ENCODE peak calls at places on chromosomes 7 and 10, in ten cellular contexts. D is astrocyte, C is fibroblast of mammary gland, E is cardiac muscle cell, U is epithelial cell of proximal tubule, Y is PC-3, R is pancreas, A is body of pancreas, K is heart left ventricle, S is mucosa of descending colon. M is an unnamed sample.

GRCh38 chr7:140312141-140312846 is 86.0 kb downstream of the SLC37A3 start:
- DNase-seq in D (no peak), C (no peak), E (no peak), U (no peak), Y (no peak), R (no peak), A (no peak), K (no peak), S (no peak), M (no peak)

GRCh38 chr10:46539596-46540411 is 16.7 kb downstream of the GPRIN2 start:
- DNase-seq in D (peak; percentile 69), C (no peak), E (no peak), U (peak; percentile 96), Y (no peak), R (peak; percentile 54), A (no peak), K (peak; percentile 15), S (peak; percentile 37), M (no peak)

GRCh38 chr10:132360766-132361447 is 28.9 kb downstream of the LRRC27 start:
- DNase-seq in D (no peak), C (no peak), E (peak; percentile 33), U (no peak), Y (no peak), R (peak; percentile 76), A (peak; percentile 44), K (no peak), S (peak; percentile 47), M (no peak)

GRCh38 chr7:102412548-102412947 is 16.4 kb downstream of the PRKRIP1 start:
- DNase-seq in D (no peak), C (peak; percentile 60), E (no peak), U (no peak), Y (peak; percentile 43), R (no peak), A (no peak), K (peak; percentile 68), S (no peak), M (peak; percentile 37)

GRCh38 chr10:767211-767610 is 77.7 kb upstream of the DIP2C start:
- DNase-seq in D (no peak), C (no peak), E (no peak), U (peak; percentile 52), Y (no peak), R (no peak), A (peak; percentile 78), K (no peak), S (no peak), M (no peak)

GRCh38 chr10:53430127-53430891 is 657.7 kb upstream of the MBL2 start:
- DNase-seq in D (no peak), C (no peak), E (no peak), U (no peak), Y (peak; percentile 55), R (no peak), A (no peak), K (no peak), S (no peak), M (no peak)

GRCh38 chr10:45380903-45381610 is 7.0 kb downstream of the ALOX5 start:
- DNase-seq in D (no peak), C (no peak), E (no peak), U (peak; percentile 13), Y (no peak), R (peak; percentile 47), A (no peak), K (peak; percentile 35), S (peak; percentile 53), M (no peak)

GRCh38 chr7:92714767-92715166 is 121.6 kb downstream of the CDK6 start:
- DNase-seq in D (peak; percentile 76), C (no peak), E (no peak), U (peak; percentile 71), Y (no peak), R (no peak), A (no peak), K (no peak), S (no peak), M (no peak)

GRCh38 chr7:128139406-128139805 is 101.7 kb upstream of the LEP start:
- DNase-seq in D (no peak), C (no peak), E (no peak), U (no peak), Y (no peak), R (no peak), A (no peak), K (no peak), S (no peak), M (no peak)

GRCh38 chr7:128132426-128133069 is 101.3 kb upstream of the LRRC4 start:
- DNase-seq in D (no peak), C (no peak), E (no peak), U (no peak), Y (no peak), R (no peak), A (no peak), K (no peak), S (no peak), M (no peak)

GRCh38 chr7:128135275-128136214 is 104.3 kb upstream of the LRRC4 start:
- DNase-seq in D (peak; percentile 30), C (peak; percentile 59), E (peak; percentile 55), U (no peak), Y (peak; percentile 51), R (peak; percentile 89), A (peak; percentile 58), K (peak; percentile 57), S (peak; percentile 64), M (peak; percentile 54)

GRCh38 chr7:128137096-128137655 is 103.9 kb upstream of the LEP start:
- DNase-seq in D (no peak), C (peak; percentile 44), E (no peak), U (no peak), Y (peak; percentile 19), R (no peak), A (no peak), K (no peak), S (no peak), M (peak; percentile 47)

DNA sequence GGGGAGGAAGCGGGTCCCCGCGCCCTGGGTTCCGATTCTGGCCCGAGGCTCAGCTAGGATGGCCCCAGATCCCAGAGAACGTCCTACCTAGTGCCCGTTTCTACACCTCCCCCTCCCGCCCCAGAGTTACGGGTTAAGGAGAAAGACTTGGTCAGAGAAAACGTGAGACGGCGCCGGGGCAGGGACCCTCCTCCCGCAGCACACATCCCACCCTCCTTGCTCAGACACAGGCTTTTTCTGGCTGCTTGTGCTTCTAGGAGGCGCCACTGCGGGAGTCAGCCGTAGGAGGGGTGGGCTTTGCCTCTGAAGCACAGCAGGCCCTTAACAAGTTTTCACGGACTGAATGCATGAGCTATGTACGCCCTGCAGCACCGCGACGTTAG is 104.9 kb upstream of the LEP start:
- DNase-seq in D (no peak), C (no peak), E (peak; percentile 39), U (no peak), Y (no peak), R (no peak), A (no peak), K (no peak), S (no peak), M (no peak)
- TF ChIP-seq CTCF in D (no peak), C (no peak), E (peak; percentile 4), U (no peak), Y (no peak), R (no peak), A (no peak), K (no peak), S (no peak), M (no peak)

GRCh38 chr7:130942211-130942964 is 208.4 kb upstream of the KLF14 start:
- DNase-seq in D (peak; percentile 83), C (peak; percentile 96), E (no peak), U (no peak), Y (peak; percentile 74), R (no peak), A (peak; percentile 75), K (no peak), S (no peak), M (peak; percentile 85)
- H3K4me3 ChIP-seq in D (peak overlapping the region; percentile 84), C (peak overlapping the region; percentile 73), E (no peak overlapping the region), U (peak overlapping the region; percentile 71), Y (peak overlapping the region; percentile 80), R (peak overlapping the region; percentile 41), A (no peak overlapping the region), K (no peak overlapping the region), S (no peak overlapping the region), M (peak overlapping the region; percentile 67)

GRCh38 chr7:155805826-155806095 is 6.5 kb downstream of the SHH start:
- DNase-seq in D (no peak), C (no peak), E (no peak), U (no peak), Y (no peak), R (no peak), A (no peak), K (no peak), S (peak; percentile 45), M (no peak)

GRCh38 chr7:155804431-155804831 is 7.8 kb downstream of the SHH start:
- DNase-seq in D (no peak), C (no peak), E (no peak), U (no peak), Y (no peak), R (peak; percentile 32), A (no peak), K (peak; percentile 16), S (no peak), M (no peak)

GRCh38 chr7:155803418-155804376 is 8.6 kb downstream of the SHH start:
- DNase-seq in D (no peak), C (no peak), E (no peak), U (no peak), Y (peak; percentile 53), R (no peak), A (no peak), K (peak; percentile 18), S (peak; percentile 87), M (peak; percentile 45)

GRCh38 chr7:155806096-155806871 is 6.0 kb downstream of the SHH start:
- DNase-seq in D (no peak), C (no peak), E (no peak), U (no peak), Y (no peak), R (peak; percentile 62), A (no peak), K (peak; percentile 7), S (peak; percentile 46), M (no peak)

DNA sequence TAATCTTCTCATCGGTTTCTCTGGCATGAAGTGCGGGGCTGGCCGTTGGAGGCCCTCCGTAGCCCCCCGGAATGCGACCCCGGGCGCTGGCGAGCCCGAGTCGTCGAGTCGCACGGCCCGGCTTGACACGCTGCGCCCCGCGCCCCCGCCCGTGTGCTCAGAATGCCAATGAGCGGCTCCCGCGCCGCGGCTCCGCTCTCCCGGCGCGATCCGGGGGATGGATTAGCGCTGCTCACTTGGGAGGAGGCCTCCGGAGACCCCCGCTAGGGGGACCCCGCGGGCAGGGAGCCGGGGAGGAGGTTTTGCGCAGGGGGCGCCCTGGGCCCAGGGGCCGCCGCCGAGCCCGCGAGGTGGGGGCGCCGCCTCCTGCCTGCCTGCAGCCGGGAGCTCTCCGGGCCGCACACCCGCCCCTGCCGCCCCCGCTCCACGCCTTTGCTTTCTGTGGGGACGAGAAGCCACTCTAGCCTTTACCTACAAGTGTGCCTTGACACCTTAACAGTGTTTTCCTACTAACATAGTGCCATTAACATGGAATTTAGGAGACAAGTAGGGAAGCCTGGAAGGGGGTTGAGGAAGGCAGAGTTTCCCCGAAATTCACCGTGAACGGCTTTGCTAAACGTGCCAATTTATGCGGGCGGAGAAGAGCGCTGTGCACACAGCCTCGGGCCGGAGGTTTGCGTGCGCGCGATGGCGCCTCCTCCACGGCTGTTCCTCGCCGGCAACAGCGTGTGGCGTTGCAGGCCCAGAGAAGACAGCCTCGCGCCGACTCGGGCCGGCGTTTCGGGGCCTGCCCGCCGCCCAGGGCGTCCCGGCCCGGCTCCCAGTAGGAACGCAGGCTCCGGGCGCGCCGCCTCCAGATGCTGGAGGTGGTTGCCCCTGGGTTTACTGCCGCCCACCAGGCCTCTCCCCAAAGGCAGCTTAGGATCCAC is 7.1 kb downstream of the SHH start:
- DNase-seq in D (peak; percentile 60), C (peak; percentile 59), E (peak; percentile 82), U (no peak), Y (peak; percentile 76), R (peak; percentile 83), A (peak; percentile 50), K (peak; percentile 50), S (peak; percentile 57), M (peak; percentile 76)
- TF ChIP-seq CTCF in D (peak; percentile 15), C (peak; percentile 29), E (peak; percentile 46), U (peak; percentile 19), Y (peak; percentile 56), R (peak; percentile 75), A (peak; percentile 41), K (no peak), S (peak; percentile 19), M (peak; percentile 45)

GRCh38 chr10:42367532-42368230 is 270.7 kb downstream of the ZNF33B start:
- DNase-seq in D (peak; percentile 52), C (peak; percentile 94), E (no peak), U (peak; percentile 40), Y (peak; percentile 98), R (peak; percentile 82), A (peak; percentile 93), K (peak; percentile 92), S (peak; percentile 56), M (peak; percentile 75)
- H3K4me3 ChIP-seq in D (peak overlapping the region; percentile 52), C (peak overlapping the region; percentile 66), E (no peak overlapping the region), U (peak overlapping the region; percentile 68), Y (peak overlapping the region; percentile 84), R (peak overlapping the region; percentile 27), A (peak overlapping the region; percentile 34), K (peak overlapping the region; percentile 60), S (no peak overlapping the region), M (peak overlapping the region; percentile 49)